ENCODE peak calls at places on chromosomes 6 and 20, in five cellular contexts. L is GDM1, W is NCI-H2171 treated with DMSO at 0.1 percent for 48 hours, U is ovary, I is activated T-cell treated with anti-CD3 and anti-CD28 coated beads for 48 hours. M is an unnamed sample.

GRCh38 chr20:63689046-63690000 is 7.1 kb upstream of the TNFRSF6B start:
- DNase-seq in L (no peak), W (no peak), U (peak; percentile 44), I (no peak), M (no peak)

GRCh38 chr20:46293084-46293483 is 15.2 kb downstream of the CDH22 start:
- DNase-seq in L (no peak), W (no peak), U (no peak), I (no peak), M (no peak)

GRCh38 chr6:11989376-11989775 is 22.7 kb upstream of the HIVEP1 start:
- DNase-seq in L (no peak), W (no peak), U (no peak), I (no peak), M (no peak)

GRCh38 chr6:33958208-33958862 is 154.5 kb upstream of the MLN start:
- DNase-seq in L (no peak), W (peak; percentile 98), U (no peak), I (no peak), M (no peak)

GRCh38 chr6:144725731-144726522 is 440.8 kb downstream of the UTRN start:
- DNase-seq in L (no peak), W (no peak), U (no peak), I (peak; percentile 19), M (no peak)

GRCh38 chr6:161227004-161227950 is 46.6 kb downstream of the AGPAT4 start:
- DNase-seq in L (no peak), W (no peak), U (no peak), I (no peak), M (no peak)

GRCh38 chr6:137155830-137156229 is 17.6 kb downstream of the IL22RA2 start:
- DNase-seq in L (peak; percentile 63), W (no peak), U (no peak), I (no peak), M (no peak)

GRCh38 chr20:62686869-62687830 is 21.5 kb upstream of the NTSR1 start:
- DNase-seq in L (no peak), W (no peak), U (no peak), I (no peak), M (no peak)

GRCh38 chr6:10555625-10556309 is 34.6 kb downstream of the GCNT2 start:
- DNase-seq in L (no peak), W (peak; percentile 73), U (peak; percentile 14), I (no peak), M (peak; percentile 55)

GRCh38 chr6:98808522-98809210 is 25.7 kb upstream of the POU3F2 start:
- DNase-seq in L (no peak), W (no peak), U (no peak), I (no peak), M (no peak)

GRCh38 chr20:59822291-59823029 is 111.0 kb downstream of the SYCP2 start:
- DNase-seq in L (no peak), W (no peak), U (peak; percentile 11), I (no peak), M (no peak)

GRCh38 chr20:45924391-45925261 is 9.9 kb upstream of the PCIF1 start:
- DNase-seq in L (no peak), W (peak; percentile 20), U (peak; percentile 73), I (no peak), M (no peak)

GRCh38 chr20:62621251-62622110 is 20.8 kb upstream of the SLCO4A1 start:
- DNase-seq in L (no peak), W (no peak), U (no peak), I (no peak), M (no peak)

GRCh38 chr6:106103728-106104109 is 17.6 kb downstream of the PRDM1 start:
- DNase-seq in L (no peak), W (no peak), U (no peak), I (no peak), M (no peak)

GRCh38 chr6:129331450-129332138 is 378.4 kb downstream of the ARHGAP18 start:
- DNase-seq in L (no peak), W (no peak), U (no peak), I (no peak), M (no peak)